ENCODE peak calls at places on chromosomes 11 and 22, in five cellular contexts. E is mammary epithelial cell, X is fibroblast of lung, K is neuronal stem cell, P is heart left ventricle. V is an unnamed sample.

GRCh38 chr11:15843309-15843857 is 513.0 kb downstream of the SOX6 start:
- DNase-seq in E (peak), X (peak), K (peak), P (no peak), V (no peak)

GRCh38 chr22:38710866-38711265 is 5.1 kb downstream of the GTPBP1 start:
- DNase-seq in E (no peak), X (no peak), K (no peak), P (no peak), V (no peak)

GRCh38 chr22:48744283-48744641 is 1083.4 kb downstream of the BRD1 start:
- DNase-seq in E (no peak), X (no peak), K (no peak), P (no peak), V (no peak)

GRCh38 chr11:78587446-78587845 is 12.8 kb upstream of the NARS2 start:
- DNase-seq in E (no peak), X (no peak), K (no peak), P (no peak), V (no peak)

GRCh38 chr22:42317691-42318547 is 47.5 kb upstream of the TCF20 start:
- DNase-seq in E (peak), X (no peak), K (no peak), P (peak), V (peak)

GRCh38 chr11:45332486-45332934 is 46.4 kb upstream of the SYT13 start:
- DNase-seq in E (no peak), X (peak), K (peak), P (no peak), V (no peak)

GRCh38 chr11:6418199-6418957 is 516 bp downstream of the APBB1 start:
- DNase-seq in E (no peak), X (no peak), K (peak), P (peak), V (no peak)

GRCh38 chr11:119375629-119376196 is 5.8 kb downstream of the USP2 start:
- DNase-seq in E (no peak), X (peak), K (no peak), P (peak), V (no peak)

GRCh38 chr11:46305295-46305694 is 27.8 kb downstream of the CREB3L1 start:
- DNase-seq in E (no peak), X (peak), K (no peak), P (no peak), V (no peak)

GRCh38 chr11:70186936-70187335 is 16.2 kb upstream of the FADD start:
- DNase-seq in E (no peak), X (no peak), K (no peak), P (no peak), V (peak)

GRCh38 chr11:134374171-134374570 is 37.9 kb downstream of the B3GAT1 start:
- DNase-seq in E (no peak), X (no peak), K (no peak), P (peak), V (peak)

GRCh38 chr11:93498099-93499040 is 44.8 kb downstream of the SMCO4 start:
- DNase-seq in E (no peak), X (peak), K (no peak), P (no peak), V (no peak)

GRCh38 chr11:116649268-116649667 is 123.5 kb downstream of the BUD13 start:
- DNase-seq in E (no peak), X (no peak), K (no peak), P (no peak), V (no peak)

DNA sequence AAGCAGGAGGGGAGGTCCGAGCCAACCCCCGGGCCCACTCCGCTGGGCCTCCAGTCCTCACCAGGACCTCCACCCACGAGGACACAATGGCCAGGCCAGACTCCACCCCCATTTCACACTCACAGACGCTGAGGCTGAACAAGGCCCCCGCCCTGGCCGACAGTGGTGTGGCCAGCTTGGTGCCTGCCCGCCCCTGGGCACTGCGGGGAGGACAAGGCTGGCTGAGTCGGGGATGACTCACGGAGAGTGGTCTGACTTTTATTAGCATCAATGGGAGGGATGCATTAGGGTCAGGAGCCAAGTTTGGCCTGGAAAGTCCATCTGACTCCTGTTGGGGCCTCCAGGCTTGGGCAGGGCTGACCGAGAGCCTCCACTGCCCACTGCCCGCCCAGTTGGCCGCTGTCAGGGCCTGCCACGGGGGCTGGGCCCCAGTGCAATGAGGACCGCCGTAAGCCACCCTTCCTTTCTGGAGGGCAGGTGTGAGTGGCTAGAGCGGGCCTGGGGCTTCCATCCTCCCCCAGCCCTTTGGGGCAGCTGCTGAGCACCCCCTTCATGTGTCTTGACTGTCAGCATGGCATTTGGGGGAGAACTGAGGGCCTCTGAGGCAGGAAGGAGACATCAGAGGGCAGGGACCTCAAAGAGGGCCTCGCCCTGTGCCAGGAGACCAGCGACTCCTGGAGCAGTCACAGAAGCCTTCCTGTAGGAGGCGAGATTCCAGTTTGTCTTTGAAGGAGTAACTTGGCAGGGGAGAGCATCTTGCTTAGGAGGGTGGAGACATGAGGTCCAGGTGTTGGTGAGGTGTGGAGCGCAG is 10.6 kb downstream of the TSPAN32 start:
- DNase-seq in E (peak), X (peak), K (no peak), P (no peak), V (no peak)
- H3K27ac ChIP-seq in E (no peak), X (no peak), K (no peak), P (peak), V (no peak)

GRCh38 chr11:10588904-10589303 is 20.4 kb upstream of the LYVE1 start:
- DNase-seq in E (peak), X (no peak), K (no peak), P (no peak), V (no peak)

GRCh38 chr11:10590516-10590915 is 22.1 kb upstream of the LYVE1 start:
- DNase-seq in E (no peak), X (peak), K (no peak), P (no peak), V (no peak)

GRCh38 chr11:10594407-10594806 is 25.9 kb upstream of the LYVE1 start:
- DNase-seq in E (peak), X (no peak), K (no peak), P (no peak), V (no peak)

GRCh38 chr11:10591741-10592140 is 23.3 kb upstream of the LYVE1 start:
- DNase-seq in E (no peak), X (no peak), K (no peak), P (no peak), V (no peak)

GRCh38 chr11:10592331-10592730 is 23.9 kb upstream of the LYVE1 start:
- DNase-seq in E (peak), X (peak), K (no peak), P (no peak), V (no peak)
- H3K4me3 ChIP-seq in E (no peak), X (no peak), K (no peak), P (no peak), V (no peak)

GRCh38 chr22:40220316-40221054 is 42.8 kb downstream of the TNRC6B start:
- DNase-seq in E (peak), X (no peak), K (no peak), P (no peak), V (no peak)
- H3K27ac ChIP-seq in E (peak), X (no peak), K (no peak), P (peak), V (peak)

GRCh38 chr11:57648791-57649735 is 649 bp downstream of the YPEL4 start:
- DNase-seq in E (no peak), X (no peak), K (no peak), P (no peak), V (no peak)
- H3K4me3 ChIP-seq in E (peak), X (peak), K (peak), P (peak), V (peak)

DNA sequence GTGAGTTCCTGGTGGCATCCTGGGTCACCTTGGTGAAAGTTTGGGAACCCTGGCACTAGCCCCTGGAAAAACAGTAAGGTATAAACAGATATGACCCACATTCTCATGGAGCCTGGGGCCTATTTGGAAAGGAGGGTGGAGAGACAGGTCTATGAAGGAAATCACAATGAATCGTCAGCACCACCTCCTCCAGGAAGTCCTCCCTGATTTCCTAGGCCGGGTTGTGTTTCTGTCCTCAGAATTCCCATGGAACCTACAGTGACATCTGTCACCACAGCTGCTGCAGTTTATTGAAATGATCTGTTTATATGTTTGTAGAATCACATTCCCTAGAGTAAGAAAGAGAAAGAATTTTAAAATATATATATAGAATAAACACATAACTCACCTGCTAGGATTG is 71.8 kb upstream of the ASPHD2 start:
- DNase-seq in E (no peak), X (no peak), K (no peak), P (no peak), V (no peak)
- H3K27ac ChIP-seq in E (no peak), X (no peak), K (no peak), P (no peak), V (no peak)

DNA sequence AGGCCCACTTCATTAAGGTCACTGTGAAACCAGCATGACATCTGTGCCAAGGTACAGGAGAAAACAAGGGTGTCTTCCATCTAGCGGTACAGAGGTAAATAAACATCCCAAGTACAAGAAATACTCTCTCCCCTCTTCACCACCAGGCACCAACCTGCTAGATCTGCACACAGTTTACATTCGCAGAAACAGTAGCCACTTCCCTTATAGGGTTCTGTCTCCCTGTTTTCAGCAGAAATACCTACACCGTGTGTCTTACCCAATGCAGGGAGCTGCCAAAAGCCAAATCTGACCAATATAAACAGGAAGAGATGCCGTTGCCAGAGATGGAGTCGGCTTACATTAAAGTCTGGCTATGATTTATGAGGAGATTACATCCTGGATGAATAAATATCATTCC is 1.2 kb downstream of the SCN4B start:
- DNase-seq in E (no peak), X (no peak), K (no peak), P (no peak), V (no peak)
- H3K4me3 ChIP-seq in E (no peak), X (no peak), K (no peak), P (peak), V (no peak)

DNA sequence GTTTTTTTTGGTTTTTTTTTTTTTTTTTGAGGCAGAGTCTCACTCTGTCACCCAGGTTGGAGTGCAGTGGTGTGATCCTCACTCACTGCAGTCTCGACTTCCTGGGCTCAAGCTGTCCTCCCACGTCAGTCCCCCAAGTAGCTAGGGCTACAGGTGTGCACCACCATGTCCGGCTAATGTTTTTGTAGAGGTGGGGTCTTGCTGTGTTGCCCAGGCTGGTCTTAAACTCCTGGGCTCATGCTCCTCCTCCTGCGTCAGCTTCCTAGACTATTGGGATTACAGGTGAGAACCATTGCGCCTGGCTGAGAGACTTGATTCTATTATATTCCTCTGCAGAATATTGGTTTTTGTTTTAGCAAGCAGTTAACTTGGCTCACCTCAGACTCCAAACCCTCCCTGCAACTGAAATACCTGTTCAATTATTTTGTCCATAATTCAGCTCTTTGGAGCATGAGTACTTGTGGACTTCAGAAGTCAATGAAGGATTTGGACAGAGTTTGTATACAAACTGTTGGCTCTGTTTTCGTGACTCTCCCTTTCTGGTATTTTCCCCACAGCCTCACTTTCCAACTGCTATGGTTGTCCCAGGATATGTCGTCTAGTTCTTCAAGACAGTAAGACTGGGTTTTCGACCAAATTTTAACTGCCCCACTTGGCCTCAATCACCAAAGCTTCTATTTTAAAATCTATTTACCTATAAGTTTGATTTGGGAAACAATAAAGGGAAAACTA is 69.1 kb upstream of the ADORA2A start:
- DNase-seq in E (no peak), X (no peak), K (no peak), P (no peak), V (no peak)
- H3K27ac ChIP-seq in E (no peak), X (no peak), K (no peak), P (no peak), V (no peak)

GRCh38 chr11:118339281-118340045 is 3.0 kb downstream of the CD3D start:
- DNase-seq in E (no peak), X (no peak), K (no peak), P (no peak), V (no peak)
- H3K4me3 ChIP-seq in E (no peak), X (no peak), K (no peak), P (no peak), V (peak)

GRCh38 chr11:63535734-63536133 is 874 bp upstream of the PLAAT4 start:
- DNase-seq in E (no peak), X (no peak), K (no peak), P (no peak), V (no peak)
- H3K27ac ChIP-seq in E (no peak), X (no peak), K (no peak), P (no peak), V (no peak)